ENCODE peak calls at places on chromosome 14, in six cellular contexts. D, L, C, F, U and G are unnamed samples.
A peak's percentile ranks its signal among the peaks of the same experiment; 100 is the strongest.

GRCh38 chr14:60722836-60723217 is 1.3 kb downstream of the SIX4 start:
- DNase-seq in L (peak; percentile 11), C (no peak), U (peak; percentile 54), D (peak; percentile 10), F (peak; percentile 13), G (no peak)

GRCh38 chr14:94036328-94037167 is 10.4 kb downstream of the OTUB2 start:
- DNase-seq in C (peak; percentile 46), F (peak; percentile 64), L (peak; percentile 57), U (peak; percentile 85), D (peak; percentile 15), G (peak; percentile 32)

GRCh38 chr14:100261621-100262020 is 22.7 kb downstream of the YY1 start:
- DNase-seq in D (no peak), U (no peak), C (no peak), F (no peak), L (no peak), G (no peak)

GRCh38 chr14:54147285-54147684 is 190.7 kb upstream of the BMP4 start:
- DNase-seq in D (peak; percentile 71), L (peak; percentile 12), F (no peak), C (peak; percentile 85), U (no peak), G (peak; percentile 79)

GRCh38 chr14:49971156-49972141 is 78.6 kb downstream of the ARF6 start:
- DNase-seq in L (peak; percentile 25), F (no peak), U (no peak), D (no peak), C (no peak), G (no peak)

GRCh38 chr14:30621354-30621953 is 665 bp upstream of the SCFD1 start:
- DNase-seq in L (peak; percentile 3), C (peak; percentile 22), D (no peak), U (peak; percentile 23), F (no peak), G (no peak)

GRCh38 chr14:21241218-21241819 is 27.9 kb downstream of the HNRNPC start:
- DNase-seq in D (no peak), L (peak; percentile 38), C (no peak), F (no peak), U (no peak), G (no peak)

GRCh38 chr14:56170028-56170427 is 51.8 kb downstream of the PELI2 start:
- DNase-seq in D (peak; percentile 25), C (no peak), F (no peak), U (no peak), L (peak; percentile 43), G (no peak)

GRCh38 chr14:52049271-52049670 is 19.6 kb downstream of the NID2 start:
- DNase-seq in F (no peak), C (no peak), L (no peak), U (no peak), D (no peak), G (no peak)

GRCh38 chr14:89493877-89494634 is 77.0 kb upstream of the FOXN3 start:
- DNase-seq in F (no peak), U (peak; percentile 25), L (no peak), D (peak; percentile 43), C (no peak), G (no peak)

GRCh38 chr14:75252254-75252837 is 26.3 kb upstream of the FOS start:
- DNase-seq in U (peak; percentile 75), F (no peak), L (no peak), D (no peak), C (peak; percentile 63), G (no peak)

GRCh38 chr14:100547633-100548294 is 39.5 kb downstream of the BEGAIN start:
- DNase-seq in C (no peak), D (no peak), U (peak; percentile 84), F (peak; percentile 54), L (peak; percentile 21), G (peak; percentile 49)

DNA sequence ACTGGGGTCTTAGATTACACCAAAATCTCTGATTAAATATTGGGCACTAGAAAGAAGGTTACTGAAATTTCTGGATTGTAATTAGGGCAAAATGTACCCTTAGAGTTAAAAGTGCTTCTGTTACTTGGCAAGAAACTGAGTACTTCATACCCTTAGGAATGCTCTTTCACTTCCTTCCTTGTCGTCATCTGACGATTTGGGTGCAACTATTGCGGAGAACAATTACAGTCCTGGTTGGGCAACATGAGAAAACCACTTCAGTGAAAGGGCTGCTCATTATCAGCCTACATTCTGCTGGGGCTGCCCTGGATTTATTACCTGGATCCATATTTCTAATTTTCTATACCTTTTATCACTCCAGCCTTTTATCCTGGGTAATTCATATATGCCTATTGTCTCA is 348.5 kb upstream of the MDGA2 start:
- DNase-seq in D (no peak), L (no peak), U (no peak), C (no peak), F (no peak), G (no peak)
- H3K9me3 ChIP-seq in D (no peaks in the 10 kb centered on the region), L (peaks cover 6% of the 10 kb centered on the region), U (no peaks in the 10 kb centered on the region), C (peaks cover 14% of the 10 kb centered on the region), F (no peaks in the 10 kb centered on the region), G (no peaks in the 10 kb centered on the region)

DNA sequence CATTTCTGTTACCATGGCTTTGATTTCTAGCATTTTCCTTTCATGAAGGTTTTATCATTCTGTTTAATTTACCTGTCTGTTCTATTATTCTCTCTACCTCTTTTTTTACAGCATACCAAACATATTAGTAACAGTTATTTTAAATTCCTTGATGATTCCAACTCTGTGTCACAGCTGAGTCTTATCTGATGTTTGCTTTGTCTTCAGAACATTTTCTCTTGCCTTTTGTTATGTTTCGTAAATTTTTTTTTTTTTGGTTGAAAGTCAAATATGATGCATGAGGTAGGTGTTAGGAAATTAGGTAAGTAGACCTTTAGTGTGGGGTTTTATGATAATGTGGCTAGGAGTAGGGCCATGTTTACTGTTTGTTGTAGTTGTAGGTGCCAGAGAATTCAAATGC is 496.4 kb downstream of the FOXG1 start:
- DNase-seq in F (no peak), D (peak; percentile 46), L (peak; percentile 20), U (no peak), C (no peak), G (no peak)
- H3K27ac ChIP-seq in F (no peak overlapping the region), D (no peak overlapping the region), L (no peak overlapping the region), U (no peak overlapping the region), C (no peak overlapping the region), G (no peak overlapping the region)

GRCh38 chr14:106347291-106347778 is 821.0 kb downstream of the TMEM121 start:
- DNase-seq in F (no peak), U (no peak), D (no peak), C (no peak), L (no peak), G (no peak)
- H3K9me3 ChIP-seq in F (no peaks in the 10 kb centered on the region), U (no peaks in the 10 kb centered on the region), D (peaks cover 4% of the 10 kb centered on the region), C (no peaks in the 10 kb centered on the region), L (no peaks in the 10 kb centered on the region), G (no peaks in the 10 kb centered on the region)

GRCh38 chr14:37447883-37448391 is 147.1 kb downstream of the FOXA1 start:
- DNase-seq in L (no peak), F (no peak), C (peak; percentile 53), D (no peak), U (no peak), G (no peak)
- H3K27ac ChIP-seq in L (no peak overlapping the region), F (no peak overlapping the region), C (peak overlapping the region; percentile 22), D (no peak overlapping the region), U (no peak overlapping the region), G (no peak overlapping the region)

GRCh38 chr14:84090837-84091236 is 1439.1 kb upstream of the FLRT2 start:
- DNase-seq in D (no peak), C (no peak), U (no peak), F (no peak), L (no peak), G (no peak)

GRCh38 chr14:84085493-84085892 is 1444.5 kb upstream of the FLRT2 start:
- DNase-seq in L (no peak), C (no peak), U (no peak), F (no peak), D (no peak), G (no peak)

GRCh38 chr14:84084056-84084590 is 1445.8 kb upstream of the FLRT2 start:
- DNase-seq in U (no peak), C (no peak), L (no peak), D (no peak), F (no peak), G (no peak)

GRCh38 chr14:84086714-84087113 is 1443.2 kb upstream of the FLRT2 start:
- DNase-seq in D (no peak), F (no peak), C (no peak), L (no peak), U (no peak), G (no peak)

DNA sequence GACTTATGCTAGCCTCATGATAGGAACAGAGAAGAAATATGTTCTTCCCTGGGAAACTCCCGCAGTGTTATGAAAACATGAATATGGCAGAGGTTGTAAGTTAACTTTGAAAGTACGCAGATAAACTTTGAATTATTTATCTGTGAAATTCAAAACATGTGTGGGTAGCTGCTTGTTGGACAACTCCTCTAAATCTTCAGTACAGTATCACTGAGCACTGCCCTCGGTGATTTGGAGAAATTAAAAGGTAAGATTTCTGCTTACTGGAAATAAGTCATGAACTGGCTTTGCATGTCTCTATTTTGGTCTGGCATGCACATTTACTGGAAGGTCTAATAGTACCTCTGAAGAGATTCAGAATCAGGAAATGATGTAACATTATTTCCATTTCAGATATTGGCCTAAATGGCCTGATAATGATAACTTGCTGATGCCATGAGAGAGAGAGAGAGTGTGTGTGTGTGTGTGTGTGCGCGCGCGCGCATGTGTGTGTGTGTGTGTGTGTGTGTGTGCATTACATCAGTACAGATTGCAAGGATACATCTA is 1441.9 kb upstream of the FLRT2 start:
- DNase-seq in C (no peak), F (no peak), D (no peak), L (peak; percentile 77), U (no peak), G (no peak)
- H3K9me3 ChIP-seq in C (peaks cover 17% of the 10 kb centered on the region), F (no peaks in the 10 kb centered on the region), D (peaks cover 2% of the 10 kb centered on the region), L (no peaks in the 10 kb centered on the region), U (no peaks in the 10 kb centered on the region), G (no peaks in the 10 kb centered on the region)

GRCh38 chr14:32022938-32023466 is 54.1 kb upstream of the ARHGAP5 start:
- DNase-seq in F (no peak), D (no peak), C (no peak), U (no peak), L (no peak), G (no peak)
- H3K27ac ChIP-seq in F (no peak overlapping the region), D (no peak overlapping the region), C (no peak overlapping the region), U (peak overlapping the region; percentile 45), L (no peak overlapping the region), G (no peak overlapping the region)

DNA sequence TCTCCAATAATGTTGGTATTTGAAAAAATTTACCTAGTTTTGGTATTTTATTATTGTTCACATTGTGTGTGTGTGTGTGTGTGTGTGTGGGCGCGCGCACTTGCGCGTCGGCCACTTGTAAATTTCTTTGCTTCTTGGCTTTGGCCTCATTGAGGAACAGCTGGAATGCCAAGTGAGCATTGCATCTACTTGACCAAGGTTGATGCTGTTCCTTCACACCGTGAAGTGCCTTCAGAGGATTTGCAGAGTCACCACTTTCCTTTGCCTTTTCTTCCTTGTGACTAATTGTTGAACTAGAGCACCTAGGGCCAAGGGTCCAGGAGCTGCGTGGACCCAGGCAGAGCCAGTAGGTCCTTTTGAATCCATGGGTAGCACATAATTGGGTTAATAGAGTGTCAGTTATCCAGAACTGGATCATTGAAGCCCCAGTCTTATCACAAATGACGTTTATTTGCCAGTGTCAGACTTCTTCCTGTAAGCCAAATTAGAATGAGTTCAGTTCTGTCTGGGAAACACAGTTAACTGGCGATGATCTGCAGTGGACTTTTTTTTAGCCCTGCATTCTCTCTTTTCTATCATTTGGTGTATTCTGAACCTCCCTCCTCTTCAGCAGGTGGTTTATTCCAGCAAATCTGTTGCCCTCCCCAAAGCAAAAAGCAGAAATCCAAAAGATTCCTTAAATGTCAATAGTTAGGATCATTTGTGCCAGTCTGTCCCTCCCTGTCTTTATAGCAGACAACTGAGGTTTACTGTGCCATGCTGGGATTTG is 2.6 kb downstream of the PPP2R5C start:
- DNase-seq in D (no peak), L (no peak), C (no peak), U (no peak), F (no peak), G (no peak)
- H3K9me3 ChIP-seq in D (no peaks in the 10 kb centered on the region), L (no peaks in the 10 kb centered on the region), C (no peaks in the 10 kb centered on the region), U (no peaks in the 10 kb centered on the region), F (no peaks in the 10 kb centered on the region), G (no peaks in the 10 kb centered on the region)

GRCh38 chr14:59695198-59695597 is 118.6 kb upstream of the CCDC175 start:
- DNase-seq in D (no peak), C (no peak), F (no peak), U (peak; percentile 7), L (no peak), G (no peak)
- H3K27ac ChIP-seq in D (no peak overlapping the region), C (no peak overlapping the region), F (no peak overlapping the region), U (no peak overlapping the region), L (no peak overlapping the region), G (no peak overlapping the region)